ENCODE peak calls at places on chromosomes 7 and 10, in seven cellular contexts. One of them, this sample, is unnamed.

GRCh38 chr7:27636326-27637006 is 26.2 kb downstream of the HIBADH start:
- DNase-seq in stomach: no peak
- DNase-seq in HepG2: no peak
- DNase-seq in K562: no peak
- DNase-seq in esophagus muscularis mucosa: no peak
- DNase-seq in sigmoid colon: no peak
- DNase-seq in H1: no peak
- DNase-seq in this sample: no peak

GRCh38 chr7:34317039-34317438 is 341.0 kb upstream of the NPSR1 start:
- DNase-seq in stomach: no peak
- DNase-seq in HepG2: no peak
- DNase-seq in K562: no peak
- DNase-seq in esophagus muscularis mucosa: peak; percentile 55
- DNase-seq in sigmoid colon: no peak
- DNase-seq in H1: no peak
- DNase-seq in this sample: no peak

GRCh38 chr7:98396768-98397167 is 4.1 kb downstream of the BAIAP2L1 start:
- DNase-seq in stomach: no peak
- DNase-seq in HepG2: no peak
- DNase-seq in K562: no peak
- DNase-seq in esophagus muscularis mucosa: no peak
- DNase-seq in sigmoid colon: no peak
- DNase-seq in H1: no peak
- DNase-seq in this sample: no peak

GRCh38 chr7:41573017-41573416 is 129.9 kb downstream of the INHBA start:
- DNase-seq in stomach: no peak
- DNase-seq in HepG2: no peak
- DNase-seq in K562: no peak
- DNase-seq in esophagus muscularis mucosa: no peak
- DNase-seq in sigmoid colon: no peak
- DNase-seq in H1: no peak
- DNase-seq in this sample: no peak

GRCh38 chr10:12419279-12419847 is 70.0 kb downstream of the CAMK1D start:
- DNase-seq in stomach: no peak
- DNase-seq in HepG2: no peak
- DNase-seq in K562: no peak
- DNase-seq in esophagus muscularis mucosa: peak; percentile 93
- DNase-seq in sigmoid colon: peak; percentile 86
- DNase-seq in H1: no peak
- DNase-seq in this sample: no peak

GRCh38 chr7:30595461-30596042 is 874 bp downstream of the GARS1 start:
- DNase-seq in stomach: no peak
- DNase-seq in HepG2: no peak
- DNase-seq in K562: no peak
- DNase-seq in esophagus muscularis mucosa: no peak
- DNase-seq in sigmoid colon: no peak
- DNase-seq in H1: no peak
- DNase-seq in this sample: no peak

GRCh38 chr10:30818010-30818660 is 188.6 kb upstream of the LYZL2 start:
- DNase-seq in stomach: peak; percentile 39
- DNase-seq in HepG2: no peak
- DNase-seq in K562: peak; percentile 16
- DNase-seq in esophagus muscularis mucosa: no peak
- DNase-seq in sigmoid colon: peak; percentile 78
- DNase-seq in H1: no peak
- DNase-seq in this sample: no peak

GRCh38 chr7:113752689-113753088 is 166.1 kb downstream of the PPP1R3A start:
- DNase-seq in stomach: no peak
- DNase-seq in HepG2: no peak
- DNase-seq in K562: no peak
- DNase-seq in esophagus muscularis mucosa: no peak
- DNase-seq in sigmoid colon: no peak
- DNase-seq in H1: no peak
- DNase-seq in this sample: no peak

DNA sequence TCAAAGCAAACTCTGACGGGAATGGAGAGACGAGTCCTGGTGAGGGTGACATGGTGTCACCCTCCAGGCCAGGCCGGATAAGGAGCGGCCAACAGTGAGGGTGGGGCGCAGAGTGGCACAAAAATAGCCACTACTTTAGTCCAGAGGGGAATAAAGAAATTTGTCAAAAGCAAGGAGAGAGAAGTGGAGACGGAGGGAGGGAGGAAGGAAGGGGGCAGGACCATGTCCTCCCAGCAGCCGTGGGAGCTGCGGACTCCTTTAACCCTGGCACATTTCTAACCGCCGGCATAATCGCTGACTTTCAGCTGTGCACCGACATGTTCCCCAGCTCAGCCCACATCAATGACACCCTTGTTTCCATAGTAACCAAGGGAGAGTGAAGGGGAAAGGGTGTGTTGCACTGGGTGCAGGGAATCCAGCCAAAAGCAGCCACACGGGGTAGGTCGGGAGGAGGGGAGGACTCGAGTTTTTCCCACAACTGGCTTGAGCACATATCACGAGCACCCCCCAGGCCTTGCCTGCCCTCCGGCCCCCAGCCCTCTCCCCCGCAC is 29.8 kb downstream of the TRIM8 start:
- DNase-seq in stomach: peak; percentile 44
- DNase-seq in HepG2: peak; percentile 60
- DNase-seq in K562: peak; percentile 78
- DNase-seq in esophagus muscularis mucosa: no peak
- DNase-seq in sigmoid colon: peak; percentile 82
- DNase-seq in H1: no peak
- DNase-seq in this sample: no peak
- TF ChIP-seq EP300 in stomach: no peak
- TF ChIP-seq EP300 in HepG2: no peak
- TF ChIP-seq EP300 in K562: peak; percentile 57
- TF ChIP-seq EP300 in esophagus muscularis mucosa: no peak
- TF ChIP-seq EP300 in sigmoid colon: no peak
- TF ChIP-seq EP300 in H1: no peak
- TF ChIP-seq EP300 in this sample: no peak

DNA sequence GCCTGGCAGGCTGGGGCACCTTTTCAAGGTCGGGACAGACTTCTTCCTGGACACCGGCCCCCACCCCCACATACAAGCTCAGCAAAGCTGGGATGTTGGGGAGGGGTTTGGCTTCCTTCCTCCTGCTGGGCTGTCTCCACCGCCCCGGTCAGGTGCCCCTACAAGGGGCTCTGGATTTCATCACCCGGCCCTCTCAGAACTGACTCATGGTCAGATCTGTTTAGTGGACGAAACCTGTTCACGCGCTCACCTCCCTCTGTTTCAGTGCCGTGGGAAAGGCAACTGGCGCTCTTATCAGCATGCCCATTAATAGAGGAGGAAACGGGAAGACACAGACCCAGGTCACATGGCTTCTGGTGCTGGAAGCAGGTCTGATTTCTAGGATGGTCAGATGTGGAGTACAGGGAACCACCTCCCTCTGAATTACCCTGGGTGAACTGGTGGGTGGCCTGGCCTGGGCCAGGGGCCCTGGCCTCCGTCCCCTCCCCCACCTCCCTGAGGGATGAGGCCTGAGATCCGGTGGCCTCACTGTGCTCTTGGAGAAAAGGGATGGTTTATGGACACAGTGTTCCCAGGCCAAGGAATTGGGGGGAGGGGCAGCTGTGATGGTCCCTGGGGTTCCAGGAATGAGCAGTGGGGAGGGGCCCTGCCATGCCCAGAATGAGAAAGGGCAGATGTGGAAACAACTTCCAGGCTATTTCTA is 123.8 kb upstream of the PPIF start:
- DNase-seq in stomach: peak; percentile 37
- DNase-seq in HepG2: no peak
- DNase-seq in K562: no peak
- DNase-seq in esophagus muscularis mucosa: no peak
- DNase-seq in sigmoid colon: peak; percentile 96
- DNase-seq in H1: no peak
- DNase-seq in this sample: no peak
- TF ChIP-seq POLR2AphosphoS5 in stomach: peak; percentile 65
- TF ChIP-seq POLR2AphosphoS5 in HepG2: no peak
- TF ChIP-seq POLR2AphosphoS5 in K562: no peak
- TF ChIP-seq POLR2AphosphoS5 in esophagus muscularis mucosa: peak; percentile 58
- TF ChIP-seq POLR2AphosphoS5 in sigmoid colon: peak; percentile 90
- TF ChIP-seq POLR2AphosphoS5 in H1: no peak
- TF ChIP-seq POLR2AphosphoS5 in this sample: no peak

GRCh38 chr7:90346326-90347125 is at the start of gene GTPBP10:
- DNase-seq in stomach: peak; percentile 95
- DNase-seq in HepG2: peak; percentile 87
- DNase-seq in K562: peak; percentile 97
- DNase-seq in esophagus muscularis mucosa: peak; percentile 97
- DNase-seq in sigmoid colon: peak; percentile 96
- DNase-seq in H1: peak; percentile 94
- DNase-seq in this sample: peak; percentile 95
- TF ChIP-seq EP300 in stomach: no peak
- TF ChIP-seq EP300 in HepG2: peak; percentile 8
- TF ChIP-seq EP300 in K562: peak; percentile 8
- TF ChIP-seq EP300 in esophagus muscularis mucosa: no peak
- TF ChIP-seq EP300 in sigmoid colon: peak; percentile 32
- TF ChIP-seq EP300 in H1: no peak
- TF ChIP-seq EP300 in this sample: no peak

GRCh38 chr10:124341768-124342135 is 77.0 kb downstream of the OAT start:
- DNase-seq in stomach: no peak
- DNase-seq in HepG2: no peak
- DNase-seq in K562: peak; percentile 17
- DNase-seq in esophagus muscularis mucosa: no peak
- DNase-seq in sigmoid colon: peak; percentile 53
- DNase-seq in H1: no peak
- DNase-seq in this sample: no peak
- TF ChIP-seq POLR2AphosphoS5 in stomach: no peak
- TF ChIP-seq POLR2AphosphoS5 in HepG2: no peak
- TF ChIP-seq POLR2AphosphoS5 in K562: no peak
- TF ChIP-seq POLR2AphosphoS5 in esophagus muscularis mucosa: no peak
- TF ChIP-seq POLR2AphosphoS5 in sigmoid colon: no peak
- TF ChIP-seq POLR2AphosphoS5 in H1: no peak
- TF ChIP-seq POLR2AphosphoS5 in this sample: no peak

GRCh38 chr10:34335960-34336359 is 479.1 kb downstream of the PARD3 start:
- DNase-seq in stomach: no peak
- DNase-seq in HepG2: no peak
- DNase-seq in K562: no peak
- DNase-seq in esophagus muscularis mucosa: no peak
- DNase-seq in sigmoid colon: no peak
- DNase-seq in H1: no peak
- DNase-seq in this sample: no peak
- TF ChIP-seq EP300 in stomach: no peak
- TF ChIP-seq EP300 in HepG2: no peak
- TF ChIP-seq EP300 in K562: no peak
- TF ChIP-seq EP300 in esophagus muscularis mucosa: no peak
- TF ChIP-seq EP300 in sigmoid colon: no peak
- TF ChIP-seq EP300 in H1: no peak
- TF ChIP-seq EP300 in this sample: no peak

This sample was measured in suprapubic skin.